ENCODE peak calls at places on chromosomes 3 and 15, in six cellular contexts. One of them, this sample, is unnamed.

GRCh38 chr15:39321977-39322376 is 258.9 kb upstream of the THBS1 start:
- DNase-seq in T-helper 17 cell: no peak
- DNase-seq in amniotic epithelial cell: no peak
- DNase-seq in NCI-H2081: no peak
- DNase-seq in left ventricle myocardium inferior: no peak
- DNase-seq in HTR-8/SVneo: no peak
- DNase-seq in this sample: no peak

GRCh38 chr15:66565731-66566130 is at the start of gene LCTL:
- DNase-seq in amniotic epithelial cell: peak
- DNase-seq in left ventricle myocardium inferior: no peak
- DNase-seq in HTR-8/SVneo: peak
- DNase-seq in T-helper 17 cell: no peak
- DNase-seq in NCI-H2081: no peak
- DNase-seq in this sample: no peak

GRCh38 chr3:55405436-55405835 is 81.7 kb downstream of the WNT5A start:
- DNase-seq in left ventricle myocardium inferior: no peak
- DNase-seq in NCI-H2081: no peak
- DNase-seq in T-helper 17 cell: no peak
- DNase-seq in amniotic epithelial cell: peak
- DNase-seq in HTR-8/SVneo: peak
- DNase-seq in this sample: no peak

GRCh38 chr3:18891641-18892040 is 256.7 kb upstream of the KCNH8 start:
- DNase-seq in NCI-H2081: no peak
- DNase-seq in amniotic epithelial cell: no peak
- DNase-seq in T-helper 17 cell: no peak
- DNase-seq in left ventricle myocardium inferior: no peak
- DNase-seq in HTR-8/SVneo: no peak
- DNase-seq in this sample: no peak

GRCh38 chr3:187545391-187545790 is 124.8 kb downstream of the SST start:
- DNase-seq in NCI-H2081: no peak
- DNase-seq in left ventricle myocardium inferior: no peak
- DNase-seq in amniotic epithelial cell: no peak
- DNase-seq in HTR-8/SVneo: no peak
- DNase-seq in T-helper 17 cell: no peak
- DNase-seq in this sample: no peak

GRCh38 chr15:88894348-88894818 is 961 bp downstream of the HAPLN3 start:
- DNase-seq in T-helper 17 cell: peak
- DNase-seq in amniotic epithelial cell: no peak
- DNase-seq in left ventricle myocardium inferior: peak
- DNase-seq in NCI-H2081: peak
- DNase-seq in HTR-8/SVneo: peak
- DNase-seq in this sample: peak

GRCh38 chr15:93063292-93063671 is 25.7 kb downstream of the RGMA start:
- DNase-seq in T-helper 17 cell: no peak
- DNase-seq in HTR-8/SVneo: no peak
- DNase-seq in amniotic epithelial cell: no peak
- DNase-seq in NCI-H2081: no peak
- DNase-seq in left ventricle myocardium inferior: no peak
- DNase-seq in this sample: peak

GRCh38 chr15:37014137-37014536 is 86.2 kb downstream of the MEIS2 start:
- DNase-seq in left ventricle myocardium inferior: no peak
- DNase-seq in amniotic epithelial cell: peak
- DNase-seq in HTR-8/SVneo: no peak
- DNase-seq in NCI-H2081: no peak
- DNase-seq in T-helper 17 cell: no peak
- DNase-seq in this sample: no peak

GRCh38 chr15:92954578-92954977 is 54.5 kb downstream of the CHD2 start:
- DNase-seq in HTR-8/SVneo: no peak
- DNase-seq in T-helper 17 cell: no peak
- DNase-seq in left ventricle myocardium inferior: no peak
- DNase-seq in NCI-H2081: no peak
- DNase-seq in amniotic epithelial cell: peak
- DNase-seq in this sample: no peak

GRCh38 chr3:141243295-141243707 is 11.7 kb downstream of the PXYLP1 start:
- DNase-seq in T-helper 17 cell: no peak
- DNase-seq in NCI-H2081: no peak
- DNase-seq in amniotic epithelial cell: peak
- DNase-seq in HTR-8/SVneo: peak
- DNase-seq in left ventricle myocardium inferior: no peak
- DNase-seq in this sample: no peak

GRCh38 chr3:55488398-55489055 is 1.4 kb upstream of the WNT5A start:
- DNase-seq in amniotic epithelial cell: peak
- DNase-seq in left ventricle myocardium inferior: peak
- DNase-seq in NCI-H2081: no peak
- DNase-seq in T-helper 17 cell: no peak
- DNase-seq in HTR-8/SVneo: peak
- DNase-seq in this sample: peak

GRCh38 chr15:37034392-37034791 is 66.0 kb downstream of the MEIS2 start:
- DNase-seq in left ventricle myocardium inferior: no peak
- DNase-seq in amniotic epithelial cell: no peak
- DNase-seq in HTR-8/SVneo: no peak
- DNase-seq in T-helper 17 cell: no peak
- DNase-seq in NCI-H2081: no peak
- DNase-seq in this sample: no peak

GRCh38 chr3:58299839-58300516 is 6.1 kb upstream of the RPP14 start:
- DNase-seq in left ventricle myocardium inferior: no peak
- DNase-seq in HTR-8/SVneo: no peak
- DNase-seq in T-helper 17 cell: no peak
- DNase-seq in NCI-H2081: no peak
- DNase-seq in amniotic epithelial cell: peak
- DNase-seq in this sample: peak

GRCh38 chr3:143127801-143128200 is 8.2 kb downstream of the CHST2 start:
- DNase-seq in left ventricle myocardium inferior: no peak
- DNase-seq in NCI-H2081: no peak
- DNase-seq in HTR-8/SVneo: no peak
- DNase-seq in amniotic epithelial cell: no peak
- DNase-seq in T-helper 17 cell: no peak
- DNase-seq in this sample: no peak

GRCh38 chr3:193744048-193744821 is 151.2 kb downstream of the OPA1 start:
- DNase-seq in NCI-H2081: peak
- DNase-seq in left ventricle myocardium inferior: no peak
- DNase-seq in T-helper 17 cell: no peak
- DNase-seq in amniotic epithelial cell: peak
- DNase-seq in HTR-8/SVneo: no peak
- DNase-seq in this sample: no peak

GRCh38 chr3:52385157-52385556 is 59.7 kb downstream of the SEMA3G start:
- DNase-seq in T-helper 17 cell: no peak
- DNase-seq in HTR-8/SVneo: peak
- DNase-seq in NCI-H2081: no peak
- DNase-seq in left ventricle myocardium inferior: no peak
- DNase-seq in amniotic epithelial cell: peak
- DNase-seq in this sample: no peak

GRCh38 chr15:39594764-39595620 is 14.1 kb downstream of the THBS1 start:
- DNase-seq in left ventricle myocardium inferior: no peak
- DNase-seq in amniotic epithelial cell: no peak
- DNase-seq in NCI-H2081: no peak
- DNase-seq in T-helper 17 cell: no peak
- DNase-seq in HTR-8/SVneo: no peak
- DNase-seq in this sample: no peak

GRCh38 chr3:7546219-7546618 is 685.3 kb downstream of the GRM7 start:
- DNase-seq in T-helper 17 cell: no peak
- DNase-seq in HTR-8/SVneo: no peak
- DNase-seq in NCI-H2081: no peak
- DNase-seq in left ventricle myocardium inferior: no peak
- DNase-seq in amniotic epithelial cell: no peak
- DNase-seq in this sample: peak

GRCh38 chr15:36106640-36107335 is 472.6 kb upstream of the CDIN1 start:
- DNase-seq in amniotic epithelial cell: peak
- DNase-seq in HTR-8/SVneo: no peak
- DNase-seq in left ventricle myocardium inferior: no peak
- DNase-seq in T-helper 17 cell: no peak
- DNase-seq in NCI-H2081: no peak
- DNase-seq in this sample: no peak

GRCh38 chr3:122942937-122943827 is 84.4 kb downstream of the SEMA5B start:
- DNase-seq in T-helper 17 cell: no peak
- DNase-seq in HTR-8/SVneo: peak
- DNase-seq in left ventricle myocardium inferior: peak
- DNase-seq in amniotic epithelial cell: peak
- DNase-seq in NCI-H2081: peak
- DNase-seq in this sample: peak

GRCh38 chr3:109396811-109397210 is 59.5 kb upstream of the DPPA4 start:
- DNase-seq in HTR-8/SVneo: no peak
- DNase-seq in T-helper 17 cell: no peak
- DNase-seq in amniotic epithelial cell: no peak
- DNase-seq in NCI-H2081: no peak
- DNase-seq in left ventricle myocardium inferior: no peak
- DNase-seq in this sample: no peak

GRCh38 chr15:80090879-80091503 is 31.5 kb downstream of the ZFAND6 start:
- DNase-seq in amniotic epithelial cell: peak
- DNase-seq in HTR-8/SVneo: no peak
- DNase-seq in NCI-H2081: no peak
- DNase-seq in T-helper 17 cell: no peak
- DNase-seq in left ventricle myocardium inferior: no peak
- DNase-seq in this sample: no peak

GRCh38 chr3:14166877-14167605 is 11.4 kb downstream of the XPC start:
- DNase-seq in HTR-8/SVneo: no peak
- DNase-seq in T-helper 17 cell: no peak
- DNase-seq in amniotic epithelial cell: peak
- DNase-seq in NCI-H2081: no peak
- DNase-seq in left ventricle myocardium inferior: no peak
- DNase-seq in this sample: no peak

This sample was measured in LoVo.